ENCODE peak calls at places on chromosomes 12 and 14, in five cellular contexts. E is Peyer's patch, O is heart left ventricle, Y is spleen, U is body of pancreas. G is an unnamed sample.

GRCh38 chr12:133233006-133233405 is 2.7 kb downstream of the ANHX start:
- DNase-seq in E (no peak), O (no peak), Y (no peak), U (no peak), G (no peak)

GRCh38 chr12:119208626-119209061 is 29.9 kb downstream of the HSPB8 start:
- DNase-seq in E (peak; percentile 51), O (peak; percentile 87), Y (no peak), U (peak; percentile 16), G (peak; percentile 8)

GRCh38 chr14:33676135-33676566 is 274.7 kb downstream of the EGLN3 start:
- DNase-seq in E (peak; percentile 49), O (peak; percentile 19), Y (no peak), U (peak; percentile 15), G (peak; percentile 23)

GRCh38 chr14:92500491-92500941 is 13.1 kb upstream of the RIN3 start:
- DNase-seq in E (no peak), O (peak; percentile 44), Y (peak; percentile 51), U (no peak), G (no peak)

GRCh38 chr14:78847801-78848200 is 677.6 kb downstream of the NRXN3 start:
- DNase-seq in E (no peak), O (no peak), Y (no peak), U (no peak), G (no peak)

GRCh38 chr14:35402323-35403084 is 2.0 kb downstream of the NFKBIA start:
- DNase-seq in E (peak; percentile 67), O (no peak), Y (peak; percentile 85), U (peak; percentile 29), G (no peak)

GRCh38 chr14:97780804-97781203 is 983.6 kb downstream of the VRK1 start:
- DNase-seq in E (no peak), O (no peak), Y (no peak), U (no peak), G (no peak)

GRCh38 chr12:31585271-31585670 is 5.7 kb downstream of the DENND5B start:
- DNase-seq in E (no peak), O (no peak), Y (no peak), U (no peak), G (no peak)

GRCh38 chr12:108483213-108483920 is 31.7 kb upstream of the FICD start:
- DNase-seq in E (no peak), O (no peak), Y (no peak), U (no peak), G (no peak)

GRCh38 chr12:15220451-15220850 is 766 bp downstream of the RERG start:
- DNase-seq in E (no peak), O (no peak), Y (no peak), U (peak; percentile 17), G (no peak)

GRCh38 chr12:29921307-29921706 is 137.6 kb upstream of the TMTC1 start:
- DNase-seq in E (no peak), O (no peak), Y (no peak), U (no peak), G (no peak)

GRCh38 chr12:2691340-2692111 is 103.2 kb upstream of the FKBP4 start:
- DNase-seq in E (peak; percentile 58), O (no peak), Y (peak; percentile 86), U (peak; percentile 29), G (no peak)

GRCh38 chr14:51704465-51705050 is 52.8 kb downstream of the FRMD6 start:
- DNase-seq in E (no peak), O (no peak), Y (no peak), U (no peak), G (no peak)

GRCh38 chr14:55711171-55711811 is 131.3 kb downstream of the KTN1 start:
- DNase-seq in E (no peak), O (no peak), Y (no peak), U (no peak), G (no peak)

GRCh38 chr12:10119072-10119471 is 10.9 kb downstream of the CLEC7A start:
- DNase-seq in E (no peak), O (no peak), Y (no peak), U (no peak), G (no peak)

GRCh38 chr12:16349132-16349463 is 1.7 kb downstream of the MGST1 start:
- DNase-seq in E (no peak), O (peak; percentile 21), Y (no peak), U (peak; percentile 91), G (peak; percentile 33)

GRCh38 chr12:80053048-80053790 is 46.1 kb upstream of the OTOGL start:
- DNase-seq in E (no peak), O (peak; percentile 50), Y (no peak), U (peak; percentile 31), G (peak; percentile 56)

GRCh38 chr12:3073438-3074255 is 3.5 kb upstream of the TSPAN9 start:
- DNase-seq in E (peak; percentile 88), O (peak; percentile 85), Y (peak; percentile 94), U (peak; percentile 86), G (peak; percentile 84)

GRCh38 chr12:41983394-41983793 is 161.3 kb downstream of the GXYLT1 start:
- DNase-seq in E (no peak), O (no peak), Y (no peak), U (no peak), G (no peak)

GRCh38 chr12:3944620-3945019 is 71.4 kb upstream of the PARP11 start:
- DNase-seq in E (no peak), O (no peak), Y (no peak), U (no peak), G (no peak)

GRCh38 chr12:32501835-32502333 is 102.5 kb downstream of the FGD4 start:
- DNase-seq in E (no peak), O (peak; percentile 22), Y (no peak), U (peak; percentile 70), G (no peak)

GRCh38 chr12:1044697-1045096 is 53.7 kb downstream of the ERC1 start:
- DNase-seq in E (no peak), O (no peak), Y (no peak), U (no peak), G (no peak)

GRCh38 chr14:105075364-105076295 is 10.4 kb upstream of the GPR132 start:
- DNase-seq in E (peak; percentile 51), O (peak; percentile 69), Y (peak; percentile 91), U (peak; percentile 32), G (no peak)

GRCh38 chr12:47860279-47860841 is 40.7 kb upstream of the HDAC7 start:
- DNase-seq in E (no peak), O (no peak), Y (peak; percentile 4), U (no peak), G (no peak)

GRCh38 chr14:75139185-75139584 is 12.3 kb upstream of the NEK9 start:
- DNase-seq in E (no peak), O (no peak), Y (no peak), U (no peak), G (no peak)
- H3K27ac ChIP-seq in E (no peak overlapping the region), O (peak overlapping the region; percentile 18), Y (no peak overlapping the region), U (no peak overlapping the region), G (no peak overlapping the region)

DNA sequence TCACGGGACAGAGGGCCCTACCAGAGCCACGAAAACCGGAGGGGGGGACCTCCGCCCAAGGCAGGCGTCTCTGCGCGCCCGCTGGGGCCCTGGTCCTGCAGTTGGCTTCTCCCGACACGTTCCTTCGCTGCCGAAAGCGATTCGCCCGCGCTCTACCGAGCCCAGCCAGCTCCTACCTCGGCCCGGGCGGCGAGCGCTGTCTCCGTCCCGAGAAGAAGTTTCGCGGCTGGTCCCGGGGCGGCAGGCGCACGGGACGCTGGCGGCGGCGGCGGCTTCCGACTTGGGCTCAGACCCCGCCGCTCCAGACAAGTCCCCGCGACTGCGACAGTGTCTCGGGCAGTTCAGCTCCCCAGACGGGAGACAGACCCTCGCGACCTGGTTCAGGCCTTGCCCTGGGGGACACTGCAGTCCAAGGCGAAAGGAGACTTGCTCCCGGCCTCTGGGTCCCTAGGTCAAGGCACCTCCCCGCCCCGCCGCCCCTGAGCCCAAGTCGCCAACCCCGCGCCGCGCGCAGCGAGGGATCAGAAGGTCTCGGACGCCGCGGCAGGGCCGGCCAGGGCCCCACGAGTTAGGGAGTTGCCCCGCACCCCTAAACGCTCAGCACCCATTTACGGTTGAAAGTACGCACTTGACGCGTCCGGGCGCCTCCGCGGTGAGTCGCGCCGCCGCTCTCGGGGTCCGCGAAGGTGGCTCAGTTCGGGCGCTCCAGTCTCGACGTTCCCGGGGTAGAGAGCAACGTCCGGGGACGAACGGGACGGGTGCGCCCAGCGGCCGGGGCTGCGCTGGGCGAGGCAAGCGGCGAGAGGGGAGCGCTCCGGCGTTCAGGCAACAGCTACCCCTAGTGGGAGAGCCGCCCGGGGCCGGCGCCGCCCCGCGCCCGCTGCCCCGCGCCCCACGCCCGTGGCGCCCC is 1.4 kb upstream of the DIO3 start:
- DNase-seq in E (no peak), O (no peak), Y (peak; percentile 69), U (peak; percentile 66), G (no peak)
- H3K4me3 ChIP-seq in E (peak overlapping the region; percentile 59), O (peak overlapping the region; percentile 49), Y (peak overlapping the region; percentile 57), U (no peak overlapping the region), G (peak overlapping the region; percentile 39)

GRCh38 chr12:57230381-57231155 is 1.1 kb downstream of the SHMT2 start:
- DNase-seq in E (no peak), O (no peak), Y (peak; percentile 72), U (peak; percentile 37), G (no peak)
- TF ChIP-seq POLR2A in E (no peak), O (no peak), Y (no peak), U (no peak), G (no peak)

GRCh38 chr12:85693093-85693665 is 143.0 kb downstream of the RASSF9 start:
- DNase-seq in E (no peak), O (no peak), Y (no peak), U (no peak), G (no peak)
- H3K27ac ChIP-seq in E (no peak overlapping the region), O (no peak overlapping the region), Y (no peak overlapping the region), U (no peak overlapping the region), G (no peak overlapping the region)

GRCh38 chr12:6404390-6404789 is 20.4 kb downstream of the LTBR start:
- DNase-seq in E (no peak), O (no peak), Y (no peak), U (no peak), G (no peak)

GRCh38 chr12:6405963-6406362 is 22.0 kb downstream of the LTBR start:
- DNase-seq in E (no peak), O (no peak), Y (no peak), U (no peak), G (no peak)

GRCh38 chr12:6407206-6407954 is 23.4 kb downstream of the LTBR start:
- DNase-seq in E (no peak), O (no peak), Y (no peak), U (no peak), G (no peak)
- H3K4me3 ChIP-seq in E (no peak overlapping the region), O (no peak overlapping the region), Y (no peak overlapping the region), U (no peak overlapping the region), G (no peak overlapping the region)

GRCh38 chr12:121626853-121627623 is 708 bp downstream of the ORAI1 start:
- DNase-seq in E (peak; percentile 81), O (peak; percentile 57), Y (peak; percentile 91), U (peak; percentile 64), G (peak; percentile 47)
- TF ChIP-seq POLR2A in E (no peak), O (no peak), Y (no peak), U (peak; percentile 38), G (no peak)

G was measured in prostate gland.